ENCODE peak calls at places on chromosomes 3 and 15, in four cellular contexts. Z is neural progenitor cell, J is PC-3, T is HCT116. V is an unnamed sample.

GRCh38 chr15:52493968-52494367 is 34.7 kb downstream of the MYO5A start:
- DNase-seq in Z (no peak), J (peak; percentile 39), T (no peak), V (peak; percentile 26)

GRCh38 chr15:99343836-99344551 is 92.7 kb downstream of the LRRC28 start:
- DNase-seq in Z (peak; percentile 54), J (no peak), T (no peak), V (no peak)

GRCh38 chr15:40508216-40508615 is 37.4 kb downstream of the CHST14 start:
- DNase-seq in Z (no peak), J (no peak), T (no peak), V (no peak)

GRCh38 chr3:11764931-11765363 is 81.7 kb downstream of the TAMM41 start:
- DNase-seq in Z (no peak), J (peak; percentile 92), T (peak; percentile 64), V (peak; percentile 82)

GRCh38 chr3:159458010-159458409 is 530.6 kb upstream of the IL12A start:
- DNase-seq in Z (peak; percentile 9), J (peak; percentile 98), T (no peak), V (peak; percentile 91)

GRCh38 chr3:186361612-186362408 is at the start of gene DGKG:
- DNase-seq in Z (peak; percentile 59), J (peak; percentile 29), T (no peak), V (peak; percentile 31)

GRCh38 chr3:131072099-131072559 is 45.5 kb downstream of the NEK11 start:
- DNase-seq in Z (no peak), J (no peak), T (no peak), V (peak; percentile 76)

GRCh38 chr3:131743126-131743525 is 240.4 kb upstream of the MRPL3 start:
- DNase-seq in Z (no peak), J (no peak), T (no peak), V (no peak)

GRCh38 chr15:67242665-67243064 is 11.8 kb downstream of the AAGAB start:
- DNase-seq in Z (no peak), J (no peak), T (no peak), V (peak; percentile 53)

GRCh38 chr3:188019761-188020160 is 134.2 kb upstream of the LPP start:
- DNase-seq in Z (no peak), J (no peak), T (no peak), V (no peak)

GRCh38 chr15:58423858-58424608 is 7.8 kb upstream of the LIPC start:
- DNase-seq in Z (no peak), J (no peak), T (no peak), V (peak; percentile 84)

DNA sequence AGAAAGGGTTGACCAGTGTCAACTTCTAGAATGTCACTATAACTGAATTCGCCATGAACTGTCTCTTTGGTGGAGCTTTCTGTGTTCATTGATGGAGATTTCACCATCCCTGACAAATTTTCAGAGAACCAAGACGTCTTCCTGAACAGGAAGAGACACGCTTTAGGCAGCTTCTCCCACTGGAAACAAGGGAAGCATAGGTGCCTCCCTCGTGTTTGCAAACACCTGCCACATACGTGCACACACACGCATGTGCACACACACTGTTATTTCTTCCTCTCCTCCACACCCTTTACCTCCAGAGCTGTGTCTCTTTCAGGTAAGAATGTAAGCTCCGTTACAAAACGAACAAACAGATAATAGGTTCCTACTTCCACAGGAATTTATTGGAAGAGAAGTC is 15.6 kb downstream of the ARRDC4 start:
- DNase-seq in Z (no peak), J (no peak), T (no peak), V (no peak)
- H3K4me1 ChIP-seq in Z (no peaks in the 10 kb centered on the region), J (peaks cover 15% of the 10 kb centered on the region), T (no peaks in the 10 kb centered on the region), V (peaks cover 8% of the 10 kb centered on the region)

GRCh38 chr15:60135961-60136360 is 131.8 kb downstream of the FOXB1 start:
- DNase-seq in Z (no peak), J (no peak), T (no peak), V (no peak)
- TF ChIP-seq EZH2phosphoT487 in Z (no peak), J (no peak), T (no peak), V (no peak)

GRCh38 chr3:112500621-112501020 is 1.3 kb upstream of the BTLA start:
- DNase-seq in Z (no peak), J (no peak), T (no peak), V (no peak)

GRCh38 chr3:112504123-112504522 is 4.9 kb upstream of the BTLA start:
- DNase-seq in Z (no peak), J (no peak), T (no peak), V (no peak)

GRCh38 chr3:112499328-112499727 is at the start of gene BTLA:
- DNase-seq in Z (no peak), J (no peak), T (no peak), V (no peak)

GRCh38 chr3:112505907-112506306 is 6.6 kb upstream of the BTLA start:
- DNase-seq in Z (no peak), J (no peak), T (no peak), V (no peak)

GRCh38 chr3:112503304-112503972 is 4.2 kb upstream of the BTLA start:
- DNase-seq in Z (no peak), J (no peak), T (no peak), V (no peak)
- H3K4me1 ChIP-seq in Z (no peaks in the 10 kb centered on the region), J (no peaks in the 10 kb centered on the region), T (no peaks in the 10 kb centered on the region), V (no peaks in the 10 kb centered on the region)

DNA sequence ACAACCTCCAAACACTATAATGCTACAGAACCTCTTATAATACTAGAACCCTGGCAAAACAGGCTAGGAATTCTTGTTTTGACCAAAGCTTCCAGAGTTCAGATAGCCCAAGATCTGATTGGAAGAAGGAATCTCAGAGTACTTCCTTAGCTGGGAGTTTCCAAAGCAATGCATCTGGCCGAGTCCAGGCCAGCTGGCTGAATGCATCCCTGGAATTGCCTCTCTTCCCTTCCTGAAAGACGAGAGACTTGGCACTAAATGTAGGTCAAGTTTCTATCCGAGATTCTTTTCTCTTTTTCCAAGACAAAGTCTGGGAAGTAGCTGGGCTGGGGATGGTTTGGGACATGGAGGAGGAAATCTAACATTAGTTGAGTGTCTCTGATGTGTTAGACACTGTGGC is 68.7 kb upstream of the ADPGK start:
- DNase-seq in Z (no peak), J (no peak), T (no peak), V (no peak)
- TF ChIP-seq EZH2phosphoT487 in Z (no peak), J (no peak), T (no peak), V (no peak)

DNA sequence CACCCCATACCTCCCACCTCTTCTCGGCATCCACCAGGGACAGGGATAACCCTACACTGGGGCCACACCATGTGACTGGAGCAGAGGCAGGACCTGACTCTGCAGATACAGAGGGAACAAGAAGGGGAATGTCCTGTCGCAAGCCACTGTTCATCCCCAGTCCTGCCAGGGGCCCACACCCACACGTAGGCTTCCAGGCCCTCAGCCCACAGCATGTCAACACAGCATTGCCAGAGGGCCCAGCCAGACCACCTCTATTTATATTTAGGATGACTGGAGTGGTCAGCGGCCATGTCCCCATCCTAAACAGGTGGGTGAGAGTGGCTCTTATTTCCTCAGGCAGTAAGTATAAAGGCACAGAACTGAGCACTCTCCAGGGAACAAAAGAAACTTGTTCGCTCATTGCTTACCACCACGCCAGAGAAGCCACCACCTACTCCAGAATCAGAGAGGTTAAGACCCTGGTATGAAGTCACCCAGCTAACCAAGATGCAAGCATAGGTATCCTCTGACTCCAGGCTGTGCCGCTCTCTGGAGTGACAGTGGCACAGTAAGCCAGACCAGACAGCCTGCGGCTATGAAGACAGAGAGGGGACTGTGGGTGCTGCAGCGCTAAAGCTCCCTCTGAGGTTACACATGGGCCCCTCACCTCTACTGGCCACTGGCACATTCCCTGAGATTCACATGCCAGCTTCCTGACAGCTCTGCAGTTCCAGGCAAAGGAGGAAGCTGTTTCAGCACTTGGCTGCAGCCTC is 67.9 kb downstream of the LRIG1 start:
- DNase-seq in Z (no peak), J (no peak), T (no peak), V (no peak)
- H3K4me1 ChIP-seq in Z (peaks cover 49% of the 10 kb centered on the region), J (peaks cover 12% of the 10 kb centered on the region), T (no peaks in the 10 kb centered on the region), V (peaks cover 25% of the 10 kb centered on the region)

V was measured in GM23248.